ENCODE peak calls at places on chromosome 11, in four cellular contexts. U is AG10803, Q is omental fat pad, Z is AG08396. R is an unnamed sample.

GRCh38 chr11:96893988-96894387 is 504.2 kb downstream of the JRKL start:
- DNase-seq in Z (no peak), Q (no peak), U (no peak), R (no peak)

GRCh38 chr11:75219869-75220268 is 20.7 kb upstream of the TPBGL start:
- DNase-seq in U (no peak), Z (no peak), Q (no peak), R (no peak)

GRCh38 chr11:86458294-86459001 is 83.8 kb downstream of the CCDC81 start:
- DNase-seq in Q (no peak), Z (no peak), U (peak), R (no peak)

GRCh38 chr11:46359936-46360335 is 12.7 kb downstream of the DGKZ start:
- DNase-seq in U (peak), Q (no peak), Z (no peak), R (no peak)

GRCh38 chr11:43969543-43969942 is 27.1 kb downstream of the C11orf96 start:
- DNase-seq in U (no peak), Z (no peak), Q (no peak), R (no peak)

GRCh38 chr11:78398715-78399114 is 18.9 kb downstream of the GAB2 start:
- DNase-seq in Z (no peak), U (no peak), Q (no peak), R (no peak)

GRCh38 chr11:112881461-112881860 is 79.8 kb upstream of the NCAM1 start:
- DNase-seq in U (peak), Z (peak), Q (no peak), R (peak)

GRCh38 chr11:128551641-128552335 is 35.6 kb downstream of the ETS1 start:
- DNase-seq in Q (no peak), Z (no peak), U (no peak), R (no peak)

GRCh38 chr11:1931791-1932480 is 12.4 kb downstream of the TNNT3 start:
- DNase-seq in Z (no peak), Q (no peak), U (no peak), R (no peak)

GRCh38 chr11:81658722-81659121 is 1074.9 kb downstream of the FAM181B start:
- DNase-seq in U (peak), Q (no peak), Z (peak), R (peak)

GRCh38 chr11:11464555-11464954 is 111.5 kb upstream of the CSNK2A3 start:
- DNase-seq in U (no peak), Z (peak), Q (no peak), R (no peak)

GRCh38 chr11:27025957-27026356 is 14.7 kb upstream of the BBOX1 start:
- DNase-seq in Z (no peak), U (no peak), Q (no peak), R (no peak)

GRCh38 chr11:107591446-107592236 is 694 bp downstream of the ELMOD1 start:
- DNase-seq in Z (peak), U (peak), Q (no peak), R (peak)

GRCh38 chr11:7524831-7525230 is 11.0 kb downstream of the PPFIBP2 start:
- DNase-seq in Z (no peak), U (no peak), Q (no peak), R (no peak)

GRCh38 chr11:96655474-96655873 is 265.7 kb downstream of the JRKL start:
- DNase-seq in Z (no peak), U (no peak), Q (no peak), R (no peak)

GRCh38 chr11:102453921-102454320 is 1.4 kb upstream of the TMEM123 start:
- DNase-seq in Q (no peak), Z (no peak), U (no peak), R (no peak)

GRCh38 chr11:20493340-20493739 is 105.8 kb downstream of the PRMT3 start:
- DNase-seq in Z (no peak), Q (no peak), U (no peak), R (no peak)

GRCh38 chr11:115452245-115452644 is 52.0 kb downstream of the CADM1 start:
- DNase-seq in Q (no peak), U (no peak), Z (no peak), R (no peak)

GRCh38 chr11:7901319-7901854 is 29.7 kb downstream of the OR10A6 start:
- DNase-seq in U (no peak), Z (no peak), Q (no peak), R (no peak)

GRCh38 chr11:63879598-63879997 is 37.4 kb downstream of the RCOR2 start:
- DNase-seq in Q (no peak), Z (no peak), U (no peak), R (no peak)

GRCh38 chr11:76408171-76408965 is 27.2 kb downstream of the GVQW3 start:
- DNase-seq in Q (no peak), U (no peak), Z (no peak), R (peak)

GRCh38 chr11:16365456-16366355 is 9.4 kb upstream of the SOX6 start:
- DNase-seq in U (no peak), Q (no peak), Z (no peak), R (no peak)

GRCh38 chr11:13776134-13776815 is 107.8 kb downstream of the FAR1 start:
- DNase-seq in U (no peak), Q (no peak), Z (no peak), R (peak)

GRCh38 chr11:27085115-27085514 is 44.5 kb downstream of the BBOX1 start:
- DNase-seq in Q (no peak), Z (no peak), U (no peak), R (no peak)

GRCh38 chr11:126628790-126629621 is 273.5 kb downstream of the ST3GAL4 start:
- DNase-seq in U (peak), Q (no peak), Z (peak), R (peak)

GRCh38 chr11:134571301-134571700 is 159.3 kb upstream of the B3GAT1 start:
- DNase-seq in Z (no peak), U (no peak), Q (no peak), R (peak)

GRCh38 chr11:77092382-77092781 is 10.3 kb upstream of the OMP start:
- DNase-seq in U (no peak), Z (no peak), Q (no peak), R (no peak)

GRCh38 chr11:93474122-93474521 is 69.1 kb downstream of the SMCO4 start:
- DNase-seq in Q (no peak), U (no peak), Z (no peak), R (no peak)

GRCh38 chr11:83195176-83195531 is 1.6 kb downstream of the ANKRD42 start:
- DNase-seq in U (no peak), Z (no peak), Q (no peak), R (no peak)

GRCh38 chr11:9619971-9620370 is 43.9 kb upstream of the SWAP70 start:
- DNase-seq in Q (no peak), Z (no peak), U (no peak), R (no peak)

GRCh38 chr11:125505518-125505917 is 9.5 kb upstream of the FEZ1 start:
- DNase-seq in Q (no peak), Z (no peak), U (no peak), R (no peak)

GRCh38 chr11:16098827-16099226 is 257.5 kb downstream of the SOX6 start:
- DNase-seq in Z (no peak), U (no peak), Q (no peak), R (no peak)

GRCh38 chr11:100890779-100891178 is 203.7 kb downstream of the ARHGAP42 start:
- DNase-seq in Z (peak), Q (no peak), U (peak), R (peak)